ENCODE peak calls at places on chromosomes 13 and 19, in five cellular contexts. F is mammary epithelial cell; D is ovary; J is CD4-positive, CD25-positive, alpha-beta regulatory T cell; S is HAP-1. A is an unnamed sample.

GRCh38 chr13:112586334-112586733 is 1.6 kb downstream of the TUBGCP3 start:
- DNase-seq in F (no peak), D (no peak), J (no peak), S (no peak), A (no peak)

GRCh38 chr19:1789282-1790020 is 22.6 kb downstream of the ATP8B3 start:
- DNase-seq in F (peak), D (no peak), J (no peak), S (no peak), A (no peak)

GRCh38 chr19:12792048-12792852 is 964 bp downstream of the JUNB start:
- DNase-seq in F (peak), D (peak), J (peak), S (peak), A (peak)

GRCh38 chr13:98262307-98262706 is 85.2 kb upstream of the RNF113B start:
- DNase-seq in F (no peak), D (no peak), J (no peak), S (no peak), A (no peak)

GRCh38 chr19:12838182-12838890 is at the start of gene MAST1:
- DNase-seq in F (no peak), D (no peak), J (peak), S (peak), A (no peak)

GRCh38 chr19:11296264-11296663 is 304 bp downstream of the TSPAN16 start:
- DNase-seq in F (no peak), D (no peak), J (no peak), S (no peak), A (no peak)

GRCh38 chr13:20160346-20161274 is at the start of gene GJA3:
- DNase-seq in F (peak), D (no peak), J (peak), S (peak), A (peak)

GRCh38 chr13:49060698-49061387 is 85.1 kb downstream of the FNDC3A start:
- DNase-seq in F (peak), D (no peak), J (no peak), S (no peak), A (no peak)

GRCh38 chr13:98729526-98730057 is 22.9 kb downstream of the SLC15A1 start:
- DNase-seq in F (no peak), D (no peak), J (no peak), S (no peak), A (peak)

GRCh38 chr13:113597386-113598080 is 13.0 kb downstream of the TFDP1 start:
- DNase-seq in F (no peak), D (no peak), J (no peak), S (no peak), A (no peak)

GRCh38 chr19:41356984-41357739 is 3.4 kb upstream of the TGFB1 start:
- DNase-seq in F (no peak), D (no peak), J (no peak), S (no peak), A (no peak)

GRCh38 chr19:38975861-38976271 is 324 bp upstream of the FBXO17 start:
- DNase-seq in F (no peak), D (peak), J (no peak), S (no peak), A (no peak)

GRCh38 chr13:33284916-33285315 is 639 bp downstream of the STARD13 start:
- DNase-seq in F (peak), D (no peak), J (no peak), S (no peak), A (no peak)

GRCh38 chr13:52848455-52849190 is at the start of gene PCDH8:
- DNase-seq in F (no peak), D (no peak), J (no peak), S (no peak), A (no peak)

GRCh38 chr13:47211106-47211505 is 314.3 kb upstream of the HTR2A start:
- DNase-seq in F (peak), D (no peak), J (no peak), S (no peak), A (no peak)

GRCh38 chr13:113915012-113915763 is 51.3 kb upstream of the GAS6 start:
- DNase-seq in F (no peak), D (no peak), J (no peak), S (no peak), A (no peak)

GRCh38 chr13:47945738-47946137 is 55.3 kb downstream of the SUCLA2 start:
- DNase-seq in F (peak), D (no peak), J (no peak), S (no peak), A (no peak)

GRCh38 chr19:33675501-33676124 is 53.9 kb downstream of the CHST8 start:
- DNase-seq in F (no peak), D (no peak), J (no peak), S (no peak), A (no peak)

GRCh38 chr19:53771133-53771532 is 53.0 kb downstream of the NLRP12 start:
- DNase-seq in F (no peak), D (no peak), J (no peak), S (no peak), A (no peak)

GRCh38 chr19:18908917-18909619 is 10.1 kb downstream of the COPE start:
- DNase-seq in F (no peak), D (no peak), J (no peak), S (no peak), A (no peak)

GRCh38 chr13:51800456-51800855 is 3.5 kb downstream of the DHRS12 start:
- DNase-seq in F (no peak), D (no peak), J (no peak), S (no peak), A (no peak)

GRCh38 chr13:23960566-23961156 is 63.4 kb upstream of the C1QTNF9B start:
- DNase-seq in F (peak), D (no peak), J (no peak), S (peak), A (peak)

GRCh38 chr13:76523740-76524382 is 362.3 kb downstream of the KCTD12 start:
- DNase-seq in F (no peak), D (no peak), J (no peak), S (no peak), A (no peak)

GRCh38 chr13:79560954-79561353 is 80.0 kb downstream of the NDFIP2 start:
- DNase-seq in F (peak), D (no peak), J (no peak), S (no peak), A (no peak)

GRCh38 chr19:1074512-1075283 is 7.7 kb downstream of the ARHGAP45 start:
- DNase-seq in F (peak), D (no peak), J (peak), S (peak), A (peak)

GRCh38 chr13:22883262-22883840 is 297.4 kb upstream of the SGCG start:
- DNase-seq in F (no peak), D (no peak), J (no peak), S (no peak), A (no peak)

GRCh38 chr19:6248856-6249255 is 30.9 kb downstream of the MLLT1 start:
- DNase-seq in F (no peak), D (no peak), J (no peak), S (no peak), A (no peak)

GRCh38 chr13:51827254-51827653 is 17.7 kb downstream of the TMEM272 start:
- DNase-seq in F (no peak), D (no peak), J (no peak), S (no peak), A (peak)

GRCh38 chr19:11949201-11949600 is 15.6 kb upstream of the ZNF763 start:
- DNase-seq in F (no peak), D (no peak), J (no peak), S (no peak), A (no peak)

GRCh38 chr13:41562083-41562482 is 104.7 kb downstream of the RGCC start:
- DNase-seq in F (peak), D (peak), J (no peak), S (no peak), A (peak)

GRCh38 chr13:19561585-19561984 is 253 bp upstream of the TPTE2 start:
- DNase-seq in F (no peak), D (no peak), J (no peak), S (no peak), A (no peak)

GRCh38 chr19:34094960-34095359 is 77.3 kb upstream of the LSM14A start:
- DNase-seq in F (no peak), D (no peak), J (no peak), S (no peak), A (no peak)

GRCh38 chr19:6802336-6803035 is 30.0 kb downstream of the VAV1 start:
- DNase-seq in F (no peak), D (no peak), J (peak), S (no peak), A (peak)

GRCh38 chr19:29609636-29610035 is 3.6 kb downstream of the POP4 start:
- DNase-seq in F (no peak), D (no peak), J (no peak), S (no peak), A (no peak)

GRCh38 chr19:29612801-29613595 is 6.9 kb downstream of the POP4 start:
- DNase-seq in F (no peak), D (no peak), J (no peak), S (no peak), A (no peak)

GRCh38 chr19:29610574-29611271 is 4.6 kb downstream of the POP4 start:
- DNase-seq in F (peak), D (peak), J (peak), S (peak), A (peak)

GRCh38 chr19:29612121-29612520 is 6.0 kb downstream of the POP4 start:
- DNase-seq in F (no peak), D (no peak), J (no peak), S (no peak), A (no peak)

GRCh38 chr19:29610213-29610573 is 4.1 kb downstream of the POP4 start:
- DNase-seq in F (no peak), D (no peak), J (no peak), S (no peak), A (no peak)
- H3K4me3 ChIP-seq in F (no peak), D (no peak), J (no peak), S (no peak), A (no peak)

DNA sequence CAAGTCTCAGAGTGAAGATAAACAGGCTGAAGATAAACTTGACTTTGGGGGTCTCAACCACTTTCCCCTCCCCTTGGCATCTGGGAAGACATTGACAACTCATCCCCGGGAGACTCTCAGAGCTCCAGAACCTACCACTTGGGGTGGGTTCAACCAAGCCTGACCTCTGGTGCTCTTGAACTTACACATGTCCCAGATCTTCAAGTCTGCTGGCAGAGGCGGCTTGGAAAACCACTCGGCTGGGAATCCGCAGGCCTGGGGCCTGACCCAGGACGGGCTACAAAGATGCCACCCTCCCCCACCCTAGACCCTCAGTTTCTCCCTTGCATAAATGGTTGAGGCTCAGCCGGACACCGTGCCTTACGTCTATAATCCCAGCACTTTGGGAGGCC is 512 bp downstream of the LRRC8E start:
- DNase-seq in F (no peak), D (no peak), J (no peak), S (no peak), A (no peak)
- H3K4me3 ChIP-seq in F (peak), D (no peak), J (no peak), S (peak), A (peak)

DNA sequence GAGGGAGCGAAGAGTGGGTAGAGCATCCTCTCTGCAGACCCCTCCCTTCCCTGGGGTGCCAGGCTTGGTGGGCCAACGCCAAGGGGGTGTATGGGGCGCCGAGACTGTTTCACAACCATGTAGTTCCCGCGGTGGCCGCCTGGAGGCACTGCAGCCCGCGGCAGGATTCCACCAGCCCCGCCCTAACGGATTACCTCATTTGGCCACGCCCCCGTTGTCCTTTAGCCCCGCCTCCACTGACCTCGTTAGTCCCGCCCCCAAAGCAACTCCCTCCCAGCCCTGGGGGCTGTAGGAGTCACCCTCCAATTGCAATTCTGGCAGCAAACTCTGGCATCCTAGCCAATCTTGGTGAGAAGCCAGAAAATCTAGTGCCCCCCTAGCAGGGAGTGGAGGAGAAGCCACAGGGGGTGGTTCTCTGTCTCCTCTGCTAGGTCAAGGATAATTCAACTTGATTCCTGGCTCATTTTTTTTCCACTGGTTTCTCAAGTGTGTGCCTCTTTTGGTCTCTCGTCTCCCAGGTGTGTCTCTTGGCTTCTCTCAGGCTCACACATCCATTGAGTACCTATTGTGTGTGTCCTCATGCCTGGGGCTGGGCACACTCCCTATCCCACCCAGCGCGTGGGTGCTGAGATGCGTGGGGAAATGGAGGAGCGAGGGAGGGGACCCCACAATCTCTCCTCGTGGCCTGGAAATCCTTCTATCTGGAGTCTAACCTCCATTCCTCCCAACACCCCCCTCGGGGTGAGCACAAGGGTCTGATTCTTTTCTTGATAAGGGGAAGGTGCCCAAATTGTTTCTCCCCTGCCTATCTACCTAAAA is 2.0 kb downstream of the OLFM2 start:
- DNase-seq in F (peak), D (peak), J (peak), S (peak), A (peak)
- H3K4me3 ChIP-seq in F (no peak), D (no peak), J (no peak), S (no peak), A (no peak)

GRCh38 chr19:51701468-51702100 is 8.5 kb downstream of the SPACA6 start:
- DNase-seq in F (no peak), D (no peak), J (no peak), S (no peak), A (no peak)

GRCh38 chr19:51703655-51704515 is 10.8 kb downstream of the SPACA6 start:
- DNase-seq in F (peak), D (peak), J (peak), S (peak), A (peak)

GRCh38 chr19:51704601-51705000 is 11.5 kb downstream of the SPACA6 start:
- DNase-seq in F (no peak), D (no peak), J (no peak), S (no peak), A (no peak)

GRCh38 chr19:51702754-51703654 is 9.9 kb downstream of the SPACA6 start:
- DNase-seq in F (no peak), D (peak), J (no peak), S (no peak), A (no peak)

GRCh38 chr19:51702103-51702753 is 9.1 kb downstream of the SPACA6 start:
- DNase-seq in F (peak), D (peak), J (peak), S (no peak), A (no peak)
- H3K4me3 ChIP-seq in F (no peak), D (no peak), J (no peak), S (no peak), A (no peak)